ENCODE peak calls at places on chromosome 12, in eight cellular contexts. K is adrenal gland; M is CD4-positive, CD25-positive, alpha-beta regulatory T cell; X is Jurkat, Clone E6-1; W is IMR-90; V is left ventricle myocardium inferior; A is fibroblast of mammary gland; I is coronary artery. H is an unnamed sample.

GRCh38 chr12:53944209-53944608 is 5.6 kb downstream of the HOXC13 start:
- DNase-seq in M (no peak), V (no peak), W (no peak), K (no peak), I (no peak), X (no peak), A (no peak), H (no peak)

GRCh38 chr12:114269153-114269552 is 136.8 kb downstream of the TBX5 start:
- DNase-seq in I (no peak), A (no peak), W (no peak), M (no peak), K (no peak), V (no peak), X (no peak), H (no peak)

GRCh38 chr12:124007810-124008570 is 35.0 kb downstream of the ZNF664 start:
- DNase-seq in I (peak; percentile 71), K (no peak), A (peak; percentile 48), M (peak; percentile 34), W (peak; percentile 75), V (no peak), X (peak; percentile 53), H (no peak)

GRCh38 chr12:46413368-46413767 is 40.8 kb upstream of the SLC38A2 start:
- DNase-seq in M (no peak), W (no peak), A (no peak), V (no peak), I (no peak), K (no peak), X (no peak), H (no peak)

GRCh38 chr12:50050410-50051280 is 6.8 kb upstream of the ASIC1 start:
- DNase-seq in I (no peak), V (peak; percentile 71), X (no peak), W (peak; percentile 47), K (peak; percentile 46), M (no peak), A (peak; percentile 61), H (peak; percentile 93)

GRCh38 chr12:49626836-49627235 is 3.5 kb downstream of the PRPF40B start:
- DNase-seq in X (no peak), W (no peak), A (no peak), I (no peak), K (no peak), V (no peak), M (no peak), H (no peak)

GRCh38 chr12:88816201-88816600 is 235.9 kb upstream of the KITLG start:
- DNase-seq in A (no peak), X (no peak), K (no peak), I (no peak), V (no peak), W (peak; percentile 8), M (no peak), H (no peak)

GRCh38 chr12:91986084-91986483 is 159.6 kb downstream of the BTG1 start:
- DNase-seq in V (no peak), I (no peak), W (peak; percentile 31), X (no peak), K (no peak), M (no peak), A (no peak), H (peak; percentile 56)

GRCh38 chr12:76586764-76587395 is 27.3 kb upstream of the OSBPL8 start:
- DNase-seq in M (peak; percentile 69), W (peak; percentile 67), K (peak; percentile 21), X (peak; percentile 50), A (peak; percentile 67), V (no peak), I (no peak), H (peak; percentile 76)

GRCh38 chr12:53530920-53531319 is 23.6 kb upstream of the NPFF start:
- DNase-seq in A (peak; percentile 60), X (no peak), V (no peak), M (no peak), K (no peak), W (peak; percentile 76), I (no peak), H (peak; percentile 61)

GRCh38 chr12:92438641-92439396 is 264.0 kb upstream of the PLEKHG7 start:
- DNase-seq in K (no peak), W (no peak), A (peak; percentile 72), X (no peak), I (no peak), M (no peak), V (no peak), H (peak; percentile 39)

GRCh38 chr12:105319691-105320209 is 10.7 kb upstream of the C12orf75 start:
- DNase-seq in W (no peak), A (no peak), X (peak; percentile 74), I (no peak), V (no peak), M (peak; percentile 43), K (no peak), H (no peak)

GRCh38 chr12:3998968-3999792 is 126.0 kb upstream of the PARP11 start:
- DNase-seq in A (no peak), V (no peak), I (no peak), X (no peak), M (no peak), W (no peak), K (no peak), H (no peak)

GRCh38 chr12:112198120-112198733 is 72.9 kb downstream of the TRAFD1 start:
- DNase-seq in M (peak; percentile 74), V (no peak), W (peak; percentile 51), X (peak; percentile 47), A (peak; percentile 57), I (no peak), K (peak; percentile 57), H (peak; percentile 71)

DNA sequence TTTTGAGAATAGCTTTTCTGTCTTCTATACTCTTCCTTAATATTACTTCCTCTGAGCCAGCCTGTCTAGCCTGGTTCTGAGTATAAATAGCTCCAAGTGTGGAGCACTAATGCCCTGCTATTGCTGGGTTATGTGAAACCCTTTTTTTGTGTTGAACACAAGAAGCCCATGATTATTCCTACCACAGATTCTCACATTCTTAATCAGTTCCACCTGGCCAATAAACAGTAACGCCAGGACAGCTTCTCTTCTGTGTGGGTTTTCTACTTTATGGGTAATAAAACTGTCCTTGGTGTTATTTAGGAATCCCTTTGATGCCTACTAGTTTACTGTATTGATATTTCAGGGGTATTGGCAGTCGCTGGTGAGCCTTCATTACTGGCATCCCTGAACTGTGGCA is 48.9 kb upstream of the LRIG3 start:
- DNase-seq in W (no peak), V (no peak), A (no peak), I (no peak), M (no peak), X (no peak), K (no peak), H (no peak)
- H3K4me3 ChIP-seq in W (no peak overlapping the region), V (no peak overlapping the region), A (no peak overlapping the region), I (no peak overlapping the region), M (no peak overlapping the region), X (no peak overlapping the region), K (no peak overlapping the region), H (no peak overlapping the region)

GRCh38 chr12:57147641-57147944 is 174 bp upstream of the LRP1-AS start:
- DNase-seq in W (peak; percentile 74), X (no peak), I (no peak), V (no peak), K (no peak), M (no peak), A (peak; percentile 88), H (peak; percentile 62)
- H3K4me3 ChIP-seq in W (no peak overlapping the region), X (no peak overlapping the region), I (peak overlapping the region; percentile 36), V (no peak overlapping the region), K (no peak overlapping the region), M (no peak overlapping the region), A (no peak overlapping the region), H (no peak overlapping the region)

GRCh38 chr12:131806654-131807053 is 21.5 kb upstream of the MMP17 start:
- DNase-seq in K (no peak), W (no peak), X (no peak), M (no peak), V (no peak), I (no peak), A (no peak), H (no peak)

GRCh38 chr12:131803995-131804521 is 24.1 kb upstream of the MMP17 start:
- DNase-seq in X (no peak), A (peak; percentile 48), I (no peak), V (no peak), K (no peak), W (peak; percentile 60), M (no peak), H (peak; percentile 57)

GRCh38 chr12:131810672-131811071 is 17.5 kb upstream of the MMP17 start:
- DNase-seq in V (no peak), W (no peak), A (no peak), M (no peak), I (no peak), K (no peak), X (no peak), H (no peak)

GRCh38 chr12:131808744-131809371 is 19.3 kb upstream of the MMP17 start:
- DNase-seq in M (peak; percentile 82), A (no peak), I (no peak), X (no peak), W (no peak), K (no peak), V (peak; percentile 52), H (peak; percentile 43)
- H3K4me3 ChIP-seq in M (no peak overlapping the region), A (peak overlapping the region; percentile 1), I (no peak overlapping the region), X (no peak overlapping the region), W (no peak overlapping the region), K (no peak overlapping the region), V (peak overlapping the region; percentile 55), H (peak overlapping the region; percentile 33)

GRCh38 chr12:40693503-40693863 is 1.2 kb downstream of the CNTN1 start:
- DNase-seq in V (no peak), A (no peak), M (no peak), W (no peak), K (peak; percentile 11), X (no peak), I (no peak), H (peak; percentile 0)
- H3K4me3 ChIP-seq in V (peak overlapping the region; percentile 58), A (no peak overlapping the region), M (no peak overlapping the region), W (no peak overlapping the region), K (peak overlapping the region; percentile 41), X (no peak overlapping the region), I (peak overlapping the region; percentile 62), H (no peak overlapping the region)

GRCh38 chr12:25025260-25025659 is 76.4 kb upstream of the BCAT1 start:
- DNase-seq in K (no peak), M (no peak), I (no peak), W (no peak), V (no peak), A (no peak), X (no peak), H (no peak)
- H3K4me3 ChIP-seq in K (no peak overlapping the region), M (no peak overlapping the region), I (no peak overlapping the region), W (no peak overlapping the region), V (no peak overlapping the region), A (no peak overlapping the region), X (no peak overlapping the region), H (no peak overlapping the region)

H was measured in cardiac fibroblast.